ENCODE peak calls at places on chromosomes 13 and 19, in nine cellular contexts. One of them, this sample, is unnamed.

GRCh38 chr13:45623516-45624090 is 8.1 kb upstream of the ERICH6B start:
- DNase-seq in iPS DF 6.9: no peak
- DNase-seq in aorta: no peak
- DNase-seq in HepG2: peak; percentile 19
- DNase-seq in psoas muscle: no peak
- DNase-seq in heart right ventricle: no peak
- DNase-seq in stomach: no peak
- DNase-seq in body of pancreas: no peak
- DNase-seq in esophagus muscularis mucosa: peak; percentile 26
- DNase-seq in this sample: no peak

GRCh38 chr13:26600345-26600761 is 42.9 kb downstream of the WASF3 start:
- DNase-seq in iPS DF 6.9: no peak
- DNase-seq in aorta: no peak
- DNase-seq in HepG2: no peak
- DNase-seq in psoas muscle: no peak
- DNase-seq in heart right ventricle: no peak
- DNase-seq in stomach: no peak
- DNase-seq in body of pancreas: no peak
- DNase-seq in esophagus muscularis mucosa: no peak
- DNase-seq in this sample: no peak

GRCh38 chr19:29535984-29536508 is 10.3 kb downstream of the VSTM2B start:
- DNase-seq in iPS DF 6.9: no peak
- DNase-seq in aorta: no peak
- DNase-seq in HepG2: no peak
- DNase-seq in psoas muscle: no peak
- DNase-seq in heart right ventricle: no peak
- DNase-seq in stomach: peak; percentile 15
- DNase-seq in body of pancreas: no peak
- DNase-seq in esophagus muscularis mucosa: no peak
- DNase-seq in this sample: no peak

GRCh38 chr13:30906411-30906990 is 430 bp downstream of the MEDAG start:
- DNase-seq in iPS DF 6.9: no peak
- DNase-seq in aorta: peak; percentile 65
- DNase-seq in HepG2: no peak
- DNase-seq in psoas muscle: no peak
- DNase-seq in heart right ventricle: peak; percentile 29
- DNase-seq in stomach: no peak
- DNase-seq in body of pancreas: no peak
- DNase-seq in esophagus muscularis mucosa: peak; percentile 84
- DNase-seq in this sample: no peak

GRCh38 chr19:17281391-17282304 is at the start of gene ANKLE1:
- DNase-seq in iPS DF 6.9: no peak
- DNase-seq in aorta: no peak
- DNase-seq in HepG2: no peak
- DNase-seq in psoas muscle: peak; percentile 67
- DNase-seq in heart right ventricle: peak; percentile 29
- DNase-seq in stomach: peak; percentile 32
- DNase-seq in body of pancreas: no peak
- DNase-seq in esophagus muscularis mucosa: no peak
- DNase-seq in this sample: no peak

GRCh38 chr19:29620931-29621351 is 14.9 kb downstream of the POP4 start:
- DNase-seq in iPS DF 6.9: no peak
- DNase-seq in aorta: no peak
- DNase-seq in HepG2: no peak
- DNase-seq in psoas muscle: peak; percentile 30
- DNase-seq in heart right ventricle: no peak
- DNase-seq in stomach: no peak
- DNase-seq in body of pancreas: no peak
- DNase-seq in esophagus muscularis mucosa: no peak
- DNase-seq in this sample: no peak

GRCh38 chr19:41876847-41877489 is at the start of gene CD79A:
- DNase-seq in iPS DF 6.9: no peak
- DNase-seq in aorta: no peak
- DNase-seq in HepG2: no peak
- DNase-seq in psoas muscle: peak; percentile 23
- DNase-seq in heart right ventricle: no peak
- DNase-seq in stomach: no peak
- DNase-seq in body of pancreas: no peak
- DNase-seq in esophagus muscularis mucosa: no peak
- DNase-seq in this sample: no peak

GRCh38 chr19:8607386-8607785 is 3.1 kb downstream of the ADAMTS10 start:
- DNase-seq in iPS DF 6.9: no peak
- DNase-seq in aorta: peak; percentile 89
- DNase-seq in HepG2: no peak
- DNase-seq in psoas muscle: no peak
- DNase-seq in heart right ventricle: peak; percentile 55
- DNase-seq in stomach: no peak
- DNase-seq in body of pancreas: no peak
- DNase-seq in esophagus muscularis mucosa: no peak
- DNase-seq in this sample: no peak

GRCh38 chr19:37920591-37921450 is 13.8 kb downstream of the SIPA1L3 start:
- DNase-seq in iPS DF 6.9: no peak
- DNase-seq in aorta: no peak
- DNase-seq in HepG2: peak; percentile 49
- DNase-seq in psoas muscle: no peak
- DNase-seq in heart right ventricle: no peak
- DNase-seq in stomach: peak; percentile 47
- DNase-seq in body of pancreas: peak; percentile 52
- DNase-seq in esophagus muscularis mucosa: no peak
- DNase-seq in this sample: no peak

GRCh38 chr13:56988543-56988942 is 152.2 kb upstream of the PRR20A start:
- DNase-seq in iPS DF 6.9: no peak
- DNase-seq in aorta: no peak
- DNase-seq in HepG2: no peak
- DNase-seq in psoas muscle: no peak
- DNase-seq in heart right ventricle: no peak
- DNase-seq in stomach: no peak
- DNase-seq in body of pancreas: no peak
- DNase-seq in esophagus muscularis mucosa: no peak
- DNase-seq in this sample: no peak

GRCh38 chr13:26483546-26483945 is 73.9 kb upstream of the WASF3 start:
- DNase-seq in iPS DF 6.9: no peak
- DNase-seq in aorta: no peak
- DNase-seq in HepG2: no peak
- DNase-seq in psoas muscle: no peak
- DNase-seq in heart right ventricle: no peak
- DNase-seq in stomach: no peak
- DNase-seq in body of pancreas: no peak
- DNase-seq in esophagus muscularis mucosa: no peak
- DNase-seq in this sample: no peak

GRCh38 chr19:16026756-16027155 is 49.5 kb upstream of the TPM4 start:
- DNase-seq in iPS DF 6.9: no peak
- DNase-seq in aorta: peak; percentile 15
- DNase-seq in HepG2: no peak
- DNase-seq in psoas muscle: no peak
- DNase-seq in heart right ventricle: no peak
- DNase-seq in stomach: no peak
- DNase-seq in body of pancreas: no peak
- DNase-seq in esophagus muscularis mucosa: no peak
- DNase-seq in this sample: no peak

GRCh38 chr19:9144920-9145319 is 4.7 kb downstream of the ZNF317 start:
- DNase-seq in iPS DF 6.9: no peak
- DNase-seq in aorta: no peak
- DNase-seq in HepG2: no peak
- DNase-seq in psoas muscle: no peak
- DNase-seq in heart right ventricle: no peak
- DNase-seq in stomach: no peak
- DNase-seq in body of pancreas: no peak
- DNase-seq in esophagus muscularis mucosa: no peak
- DNase-seq in this sample: no peak

GRCh38 chr13:114095486-114095885 is 36.9 kb downstream of the RASA3 start:
- DNase-seq in iPS DF 6.9: no peak
- DNase-seq in aorta: no peak
- DNase-seq in HepG2: no peak
- DNase-seq in psoas muscle: peak; percentile 25
- DNase-seq in heart right ventricle: no peak
- DNase-seq in stomach: no peak
- DNase-seq in body of pancreas: no peak
- DNase-seq in esophagus muscularis mucosa: no peak
- DNase-seq in this sample: no peak

GRCh38 chr13:49869514-49869913 is 66.6 kb downstream of the SPRYD7 start:
- DNase-seq in iPS DF 6.9: no peak
- DNase-seq in aorta: no peak
- DNase-seq in HepG2: peak; percentile 53
- DNase-seq in psoas muscle: no peak
- DNase-seq in heart right ventricle: no peak
- DNase-seq in stomach: no peak
- DNase-seq in body of pancreas: peak; percentile 22
- DNase-seq in esophagus muscularis mucosa: no peak
- DNase-seq in this sample: peak; percentile 22

GRCh38 chr19:32196690-32197420 is 148.6 kb upstream of the ZNF507 start:
- DNase-seq in iPS DF 6.9: no peak
- DNase-seq in aorta: no peak
- DNase-seq in HepG2: no peak
- DNase-seq in psoas muscle: no peak
- DNase-seq in heart right ventricle: no peak
- DNase-seq in stomach: no peak
- DNase-seq in body of pancreas: no peak
- DNase-seq in esophagus muscularis mucosa: peak; percentile 77
- DNase-seq in this sample: no peak
- H3K9me3 ChIP-seq in iPS DF 6.9: no peaks in the 10 kb centered on the region
- H3K9me3 ChIP-seq in aorta: no peaks in the 10 kb centered on the region
- H3K9me3 ChIP-seq in HepG2: no peaks in the 10 kb centered on the region
- H3K9me3 ChIP-seq in psoas muscle: no peaks in the 10 kb centered on the region
- H3K9me3 ChIP-seq in heart right ventricle: no peaks in the 10 kb centered on the region
- H3K9me3 ChIP-seq in stomach: no peaks in the 10 kb centered on the region
- H3K9me3 ChIP-seq in body of pancreas: no peaks in the 10 kb centered on the region
- H3K9me3 ChIP-seq in esophagus muscularis mucosa: no peaks in the 10 kb centered on the region
- H3K9me3 ChIP-seq in this sample: no peaks in the 10 kb centered on the region

DNA sequence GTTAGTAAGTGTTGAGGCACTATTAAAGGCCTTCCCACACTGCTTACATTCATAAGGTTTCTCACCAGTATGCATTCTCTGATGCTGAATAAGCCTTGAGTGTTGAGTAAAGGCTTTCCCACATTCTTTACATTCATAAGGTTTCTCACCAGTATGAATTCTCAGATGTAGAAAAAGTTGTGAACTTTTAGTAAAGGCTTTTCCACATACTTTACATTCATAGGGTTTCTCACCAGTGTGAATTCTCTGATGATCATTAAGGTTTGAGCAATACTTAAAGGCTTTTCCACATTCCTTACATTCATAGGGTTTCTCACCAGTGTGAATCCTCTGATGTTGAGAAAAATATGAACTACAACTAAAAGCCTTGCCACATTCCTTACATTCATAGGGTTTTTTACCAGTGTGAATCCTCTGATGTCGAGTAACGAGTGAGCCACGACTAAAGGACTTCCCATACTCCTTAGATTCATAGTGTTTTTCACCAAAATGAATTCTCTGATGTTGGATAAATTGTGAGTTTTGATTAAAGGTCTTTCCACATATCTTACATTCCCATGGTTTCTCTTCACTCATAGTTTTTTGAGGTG is 24.2 kb downstream of the ZNF829 start:
- DNase-seq in iPS DF 6.9: no peak
- DNase-seq in aorta: no peak
- DNase-seq in HepG2: no peak
- DNase-seq in psoas muscle: no peak
- DNase-seq in heart right ventricle: no peak
- DNase-seq in stomach: no peak
- DNase-seq in body of pancreas: no peak
- DNase-seq in esophagus muscularis mucosa: no peak
- DNase-seq in this sample: no peak
- H3K9me3 ChIP-seq in iPS DF 6.9: peaks cover 18% of the 10 kb centered on the region
- H3K9me3 ChIP-seq in aorta: peaks cover 23% of the 10 kb centered on the region
- H3K9me3 ChIP-seq in HepG2: peaks cover 95% of the 10 kb centered on the region
- H3K9me3 ChIP-seq in psoas muscle: peaks cover 97% of the 10 kb centered on the region
- H3K9me3 ChIP-seq in heart right ventricle: peaks cover 100% of the 10 kb centered on the region
- H3K9me3 ChIP-seq in stomach: peaks cover 78% of the 10 kb centered on the region
- H3K9me3 ChIP-seq in body of pancreas: peaks cover 8% of the 10 kb centered on the region
- H3K9me3 ChIP-seq in esophagus muscularis mucosa: peaks cover 94% of the 10 kb centered on the region
- H3K9me3 ChIP-seq in this sample: peaks cover 96% of the 10 kb centered on the region

DNA sequence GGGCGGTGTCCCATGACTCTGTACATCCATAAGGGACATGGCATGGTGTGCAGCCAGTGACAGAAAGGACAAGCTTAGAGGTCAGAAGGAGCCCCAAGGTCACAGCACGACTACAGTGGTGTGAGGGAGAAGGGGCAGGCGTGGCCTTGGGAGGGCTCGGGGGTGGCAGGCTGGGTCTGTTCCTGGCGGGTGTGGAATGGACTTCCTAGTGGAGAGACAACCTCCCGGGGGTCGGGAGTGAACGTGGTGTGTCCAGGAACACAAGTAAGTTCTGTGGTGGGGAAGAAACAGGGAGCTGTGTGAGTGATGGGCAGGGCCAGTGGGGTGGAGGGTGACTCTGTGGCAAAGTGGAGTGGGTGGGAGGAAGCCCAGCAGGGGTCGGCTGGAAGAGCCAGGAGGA is 279.3 kb downstream of the TEX29 start:
- DNase-seq in iPS DF 6.9: no peak
- DNase-seq in aorta: no peak
- DNase-seq in HepG2: no peak
- DNase-seq in psoas muscle: no peak
- DNase-seq in heart right ventricle: no peak
- DNase-seq in stomach: no peak
- DNase-seq in body of pancreas: no peak
- DNase-seq in esophagus muscularis mucosa: no peak
- DNase-seq in this sample: no peak
- H3K9me3 ChIP-seq in iPS DF 6.9: no peaks in the 10 kb centered on the region
- H3K9me3 ChIP-seq in aorta: peaks cover 1% of the 10 kb centered on the region
- H3K9me3 ChIP-seq in HepG2: no peaks in the 10 kb centered on the region
- H3K9me3 ChIP-seq in psoas muscle: no peaks in the 10 kb centered on the region
- H3K9me3 ChIP-seq in heart right ventricle: no peaks in the 10 kb centered on the region
- H3K9me3 ChIP-seq in stomach: no peaks in the 10 kb centered on the region
- H3K9me3 ChIP-seq in body of pancreas: no peaks in the 10 kb centered on the region
- H3K9me3 ChIP-seq in esophagus muscularis mucosa: no peaks in the 10 kb centered on the region
- H3K9me3 ChIP-seq in this sample: no peaks in the 10 kb centered on the region

GRCh38 chr19:52664461-52664860 is 26.3 kb upstream of the ZNF83 start:
- DNase-seq in iPS DF 6.9: no peak
- DNase-seq in aorta: no peak
- DNase-seq in HepG2: no peak
- DNase-seq in psoas muscle: no peak
- DNase-seq in heart right ventricle: no peak
- DNase-seq in stomach: no peak
- DNase-seq in body of pancreas: no peak
- DNase-seq in esophagus muscularis mucosa: no peak
- DNase-seq in this sample: no peak

GRCh38 chr19:52662631-52663030 is 24.5 kb upstream of the ZNF83 start:
- DNase-seq in iPS DF 6.9: no peak
- DNase-seq in aorta: no peak
- DNase-seq in HepG2: no peak
- DNase-seq in psoas muscle: no peak
- DNase-seq in heart right ventricle: no peak
- DNase-seq in stomach: no peak
- DNase-seq in body of pancreas: no peak
- DNase-seq in esophagus muscularis mucosa: no peak
- DNase-seq in this sample: no peak

GRCh38 chr19:52658595-52658994 is 20.4 kb upstream of the ZNF83 start:
- DNase-seq in iPS DF 6.9: no peak
- DNase-seq in aorta: no peak
- DNase-seq in HepG2: peak; percentile 56
- DNase-seq in psoas muscle: no peak
- DNase-seq in heart right ventricle: no peak
- DNase-seq in stomach: no peak
- DNase-seq in body of pancreas: no peak
- DNase-seq in esophagus muscularis mucosa: no peak
- DNase-seq in this sample: no peak

GRCh38 chr19:52660981-52661380 is 22.8 kb upstream of the ZNF83 start:
- DNase-seq in iPS DF 6.9: no peak
- DNase-seq in aorta: no peak
- DNase-seq in HepG2: no peak
- DNase-seq in psoas muscle: no peak
- DNase-seq in heart right ventricle: no peak
- DNase-seq in stomach: no peak
- DNase-seq in body of pancreas: no peak
- DNase-seq in esophagus muscularis mucosa: no peak
- DNase-seq in this sample: no peak

GRCh38 chr19:52659013-52659412 is 20.9 kb upstream of the ZNF83 start:
- DNase-seq in iPS DF 6.9: no peak
- DNase-seq in aorta: no peak
- DNase-seq in HepG2: no peak
- DNase-seq in psoas muscle: no peak
- DNase-seq in heart right ventricle: no peak
- DNase-seq in stomach: no peak
- DNase-seq in body of pancreas: no peak
- DNase-seq in esophagus muscularis mucosa: no peak
- DNase-seq in this sample: no peak
- H3K9me3 ChIP-seq in iPS DF 6.9: no peaks in the 10 kb centered on the region
- H3K9me3 ChIP-seq in aorta: no peaks in the 10 kb centered on the region
- H3K9me3 ChIP-seq in HepG2: peaks cover 35% of the 10 kb centered on the region
- H3K9me3 ChIP-seq in psoas muscle: no peaks in the 10 kb centered on the region
- H3K9me3 ChIP-seq in heart right ventricle: no peaks in the 10 kb centered on the region
- H3K9me3 ChIP-seq in stomach: no peaks in the 10 kb centered on the region
- H3K9me3 ChIP-seq in body of pancreas: no peaks in the 10 kb centered on the region
- H3K9me3 ChIP-seq in esophagus muscularis mucosa: no peaks in the 10 kb centered on the region
- H3K9me3 ChIP-seq in this sample: no peaks in the 10 kb centered on the region